ENCODE peak calls at places on chromosomes 2 and 18, in five cellular contexts. J is mucosa of descending colon; X is activated CD4-positive, alpha-beta T cell treated with anti-CD3 and anti-CD28 coated beads, Interleukin-2, amount 50 U/mL, for 1 hour; V is B cell; F is neural crest cell. T is an unnamed sample.
A peak's percentile ranks its signal among the peaks of the same experiment; 100 is the strongest.

GRCh38 chr2:223934870-223935269 is 10.3 kb downstream of the WDFY1 start:
- DNase-seq in F (no peak), V (no peak), X (no peak), J (no peak), T (no peak)

GRCh38 chr2:121529439-121530209 is 1.1 kb upstream of the RNU4ATAC start:
- DNase-seq in F (peak; percentile 61), J (no peak), X (no peak), V (no peak), T (peak; percentile 0)

GRCh38 chr2:30265441-30266015 is 34.2 kb downstream of the LBH start:
- DNase-seq in J (no peak), F (no peak), X (no peak), V (no peak), T (no peak)

GRCh38 chr2:63078852-63079606 is 28.4 kb downstream of the OTX1 start:
- DNase-seq in J (no peak), V (peak; percentile 6), F (no peak), X (no peak), T (no peak)

GRCh38 chr2:138373993-138374408 is 127.6 kb upstream of the SPOPL start:
- DNase-seq in V (peak; percentile 8), X (no peak), J (no peak), F (no peak), T (no peak)

GRCh38 chr18:23723121-23723520 is 33.9 kb downstream of the LAMA3 start:
- DNase-seq in V (no peak), X (no peak), F (no peak), J (no peak), T (no peak)

GRCh38 chr18:77765468-77765867 is 515.8 kb downstream of the GALR1 start:
- DNase-seq in X (no peak), F (peak; percentile 65), V (no peak), J (no peak), T (no peak)

GRCh38 chr2:196206804-196207203 is 35.4 kb upstream of the STK17B start:
- DNase-seq in J (no peak), X (no peak), F (no peak), V (no peak), T (no peak)

GRCh38 chr2:235024951-235025773 is 73.3 kb downstream of the SH3BP4 start:
- DNase-seq in F (no peak), V (no peak), J (peak; percentile 37), X (no peak), T (no peak)

GRCh38 chr18:51614967-51615571 is 417.6 kb upstream of the MEX3C start:
- DNase-seq in J (no peak), F (no peak), X (no peak), V (no peak), T (no peak)

GRCh38 chr18:49174478-49174877 is 223.7 kb upstream of the SMAD7 start:
- DNase-seq in X (no peak), F (no peak), J (no peak), V (no peak), T (no peak)

GRCh38 chr18:58525517-58525916 is 103.4 kb downstream of the ALPK2 start:
- DNase-seq in V (peak; percentile 45), X (no peak), F (no peak), J (no peak), T (no peak)

GRCh38 chr2:230774348-230774951 is 61.8 kb downstream of the CAB39 start:
- DNase-seq in V (no peak), X (no peak), J (no peak), F (no peak), T (no peak)

GRCh38 chr2:138959031-138959430 is 178.8 kb upstream of the NXPH2 start:
- DNase-seq in F (no peak), V (no peak), X (no peak), J (no peak), T (no peak)

GRCh38 chr2:71948781-71949536 is 198.7 kb downstream of the CYP26B1 start:
- DNase-seq in F (no peak), V (no peak), X (no peak), J (no peak), T (no peak)

T was measured in CD4-positive, alpha-beta memory T cell.